ENCODE peak calls at places on chromosomes 3 and 15, in five cellular contexts. V is GM12864, W is tibial nerve, L is kidney epithelial cell, H is body of pancreas. G is an unnamed sample.
A peak's percentile ranks its signal among the peaks of the same experiment; 100 is the strongest.

GRCh38 chr3:152175576-152175883 is 93.2 kb upstream of the MBNL1 start:
- DNase-seq in L (peak; percentile 26), V (no peak), H (no peak), W (no peak), G (peak; percentile 80)

GRCh38 chr3:140537075-140537474 is 140.8 kb upstream of the TRIM42 start:
- DNase-seq in L (no peak), V (no peak), H (no peak), W (no peak), G (no peak)

GRCh38 chr3:123344175-123344908 is 104.5 kb downstream of the ADCY5 start:
- DNase-seq in L (no peak), V (no peak), H (no peak), W (no peak), G (peak; percentile 29)

GRCh38 chr3:187328691-187329090 is 37.2 kb upstream of the MASP1 start:
- DNase-seq in V (no peak), H (no peak), L (no peak), W (no peak), G (no peak)

GRCh38 chr3:82157952-82158351 is 396.5 kb upstream of the GBE1 start:
- DNase-seq in V (no peak), W (no peak), H (no peak), L (peak; percentile 67), G (peak; percentile 77)

GRCh38 chr15:55514414-55514850 is 6.4 kb upstream of the DNAAF4 start:
- DNase-seq in H (no peak), W (no peak), V (no peak), L (no peak), G (no peak)

GRCh38 chr15:69008056-69008455 is 6.4 kb upstream of the NOX5 start:
- DNase-seq in W (no peak), L (no peak), H (no peak), V (no peak), G (no peak)

GRCh38 chr3:117439812-117440211 is 730.2 kb downstream of the TUSC7 start:
- DNase-seq in H (peak; percentile 34), V (no peak), L (no peak), W (peak; percentile 37), G (peak; percentile 64)

GRCh38 chr15:53739187-53739586 is 20.3 kb downstream of the WDR72 start:
- DNase-seq in W (no peak), L (no peak), V (no peak), H (no peak), G (no peak)

GRCh38 chr3:43024183-43024865 is 45.2 kb downstream of the GASK1A start:
- DNase-seq in W (no peak), H (no peak), V (no peak), L (no peak), G (no peak)

GRCh38 chr15:34664418-34664817 is 81.0 kb upstream of the GOLGA8B start:
- DNase-seq in H (no peak), W (no peak), L (no peak), V (no peak), G (no peak)

GRCh38 chr15:57897870-57898269 is 167.6 kb downstream of the ALDH1A2 start:
- DNase-seq in V (no peak), W (no peak), L (no peak), H (no peak), G (no peak)

GRCh38 chr3:184156522-184156955 is 1.4 kb downstream of the DVL3 start:
- DNase-seq in L (no peak), V (no peak), H (peak; percentile 44), W (no peak), G (peak; percentile 79)

GRCh38 chr3:117892991-117893390 is 1141.7 kb downstream of the IGSF11 start:
- DNase-seq in H (no peak), V (no peak), L (no peak), W (no peak), G (no peak)

GRCh38 chr3:82610236-82610635 is 848.8 kb upstream of the GBE1 start:
- DNase-seq in L (no peak), H (no peak), V (no peak), W (no peak), G (peak; percentile 57)

GRCh38 chr15:85625431-85625830 is 169.3 kb downstream of the KLHL25 start:
- DNase-seq in L (no peak), V (no peak), H (no peak), W (no peak), G (no peak)

GRCh38 chr3:124952456-124952855 is 17.9 kb upstream of the MUC13 start:
- DNase-seq in V (no peak), W (no peak), H (no peak), L (no peak), G (no peak)

GRCh38 chr15:48975713-48976419 is 12.1 kb upstream of the SHC4 start:
- DNase-seq in W (peak; percentile 49), V (peak; percentile 25), L (no peak), H (peak; percentile 85), G (peak; percentile 93)

GRCh38 chr3:21645121-21645897 is 105.7 kb downstream of the ZNF385D start:
- DNase-seq in L (no peak), W (no peak), H (peak; percentile 46), V (no peak), G (peak; percentile 69)

GRCh38 chr3:58719684-58720083 is 53.1 kb upstream of the FAM3D start:
- DNase-seq in H (peak; percentile 6), V (no peak), W (no peak), L (no peak), G (no peak)

GRCh38 chr3:32743934-32744333 is 58.9 kb downstream of the CNOT10 start:
- DNase-seq in H (no peak), L (no peak), W (no peak), V (no peak), G (peak; percentile 66)

GRCh38 chr3:53845103-53845880 is 927 bp downstream of the CHDH start:
- DNase-seq in L (no peak), H (peak; percentile 79), W (peak; percentile 34), V (no peak), G (peak; percentile 60)

GRCh38 chr3:53845881-53846133 is 412 bp downstream of the CHDH start:
- DNase-seq in H (no peak), V (no peak), W (no peak), L (no peak), G (no peak)

GRCh38 chr3:53846134-53846850 is at the start of the genes CHDH and IL17RB:
- DNase-seq in H (peak; percentile 92), L (no peak), V (no peak), W (no peak), G (no peak)

GRCh38 chr3:53844262-53845102 is 1.7 kb downstream of the CHDH start:
- DNase-seq in L (no peak), W (no peak), H (peak; percentile 56), V (no peak), G (no peak)

GRCh38 chr3:53846851-53847155 is 435 bp downstream of the IL17RB start:
- DNase-seq in L (no peak), V (no peak), W (no peak), H (no peak), G (no peak)
- H3K4me3 ChIP-seq in L (peak overlapping the region; percentile 52), V (peak overlapping the region; percentile 72), W (peak overlapping the region; percentile 64), H (no peak overlapping the region), G (peak overlapping the region; percentile 53)

GRCh38 chr3:110804856-110805255 is 266.8 kb upstream of the NECTIN3 start:
- DNase-seq in H (no peak), W (no peak), L (no peak), V (no peak), G (no peak)

GRCh38 chr3:110810356-110810755 is 261.3 kb upstream of the NECTIN3 start:
- DNase-seq in H (no peak), L (peak; percentile 37), V (no peak), W (no peak), G (peak; percentile 38)

GRCh38 chr3:110806924-110807323 is 264.7 kb upstream of the NECTIN3 start:
- DNase-seq in V (no peak), L (no peak), W (no peak), H (no peak), G (peak; percentile 67)

GRCh38 chr3:110811050-110811449 is 260.6 kb upstream of the NECTIN3 start:
- DNase-seq in W (no peak), H (no peak), L (peak; percentile 85), V (no peak), G (peak; percentile 37)

DNA sequence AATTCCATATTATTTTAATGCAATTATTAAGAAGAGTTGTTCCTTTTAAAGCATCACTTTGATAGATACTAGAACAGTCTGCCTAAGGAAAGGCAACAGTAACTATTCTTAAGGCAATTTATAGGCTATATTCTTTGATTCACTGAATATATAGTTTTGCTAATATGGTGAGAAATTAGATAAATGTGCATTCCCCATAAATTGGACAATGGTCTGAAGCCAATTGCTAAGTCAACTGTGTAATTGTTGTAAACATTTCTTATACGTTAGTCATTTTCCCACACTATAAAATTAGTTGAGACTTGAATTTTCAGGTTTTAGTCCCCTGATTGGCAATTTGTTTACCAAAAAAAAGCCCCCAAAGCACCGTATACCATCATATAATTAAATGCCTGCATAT is 263.0 kb upstream of the NECTIN3 start:
- DNase-seq in W (no peak), V (no peak), H (no peak), L (no peak), G (no peak)
- TF ChIP-seq CTCF in W (no peak), V (no peak), H (no peak), L (no peak), G (no peak)

DNA sequence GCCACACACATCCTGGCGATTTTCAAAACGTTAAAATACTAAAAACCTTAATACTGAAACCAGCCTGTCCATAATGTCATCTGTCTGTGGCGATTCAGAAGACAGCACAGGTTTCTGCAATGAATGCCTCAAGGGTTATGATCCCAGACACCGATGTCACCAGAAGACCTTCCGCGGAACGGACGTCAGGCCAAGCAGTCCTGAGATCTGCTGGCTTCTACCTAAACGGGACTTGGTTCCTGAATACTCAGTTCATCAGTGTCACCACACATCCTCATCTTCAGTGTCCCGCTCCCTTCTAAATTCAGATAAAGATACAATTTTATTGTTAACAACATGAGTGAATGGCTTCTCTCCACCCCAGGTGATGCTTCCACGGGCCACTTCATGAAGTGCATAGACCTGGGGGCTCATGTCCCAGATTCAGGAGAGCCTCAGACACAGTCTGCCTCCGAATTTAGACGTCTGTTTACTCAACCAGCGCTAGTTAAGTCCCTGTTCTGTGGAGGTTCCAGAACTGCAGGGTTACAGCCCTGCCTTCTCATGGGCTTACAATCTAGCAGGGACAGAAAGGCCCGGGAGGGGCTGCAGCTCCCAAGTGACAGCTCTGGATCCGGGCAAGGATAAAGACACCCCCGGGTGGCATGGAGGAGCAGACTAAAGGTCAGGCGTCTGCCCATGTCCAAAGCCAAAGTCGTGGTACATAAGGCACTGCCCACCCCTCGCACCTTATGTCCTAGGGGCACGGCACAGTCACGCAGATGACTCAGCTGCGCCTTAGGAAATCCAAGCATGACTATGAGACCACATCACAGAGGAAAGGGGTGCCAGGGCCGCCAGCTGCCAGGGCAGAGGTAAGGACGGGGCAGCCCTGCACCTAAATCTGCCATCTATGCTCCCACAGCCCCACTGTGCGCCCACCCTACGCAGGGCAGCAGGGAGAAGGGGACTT is 75.9 kb downstream of the VGLL4 start:
- DNase-seq in H (no peak), W (no peak), L (peak; percentile 74), V (no peak), G (peak; percentile 95)
- H3K4me3 ChIP-seq in H (no peak overlapping the region), W (peak overlapping the region; percentile 43), L (no peak overlapping the region), V (no peak overlapping the region), G (peak overlapping the region; percentile 55)

GRCh38 chr3:172098698-172099494 is 59.5 kb downstream of the FNDC3B start:
- DNase-seq in L (no peak), H (no peak), V (no peak), W (no peak), G (no peak)

GRCh38 chr3:172092658-172093057 is 53.3 kb downstream of the FNDC3B start:
- DNase-seq in H (no peak), W (no peak), V (no peak), L (no peak), G (no peak)

GRCh38 chr3:172096881-172097420 is 57.6 kb downstream of the FNDC3B start:
- DNase-seq in V (no peak), W (no peak), L (no peak), H (peak; percentile 61), G (peak; percentile 56)

GRCh38 chr3:172097585-172097984 is 58.2 kb downstream of the FNDC3B start:
- DNase-seq in V (no peak), W (no peak), H (no peak), L (no peak), G (no peak)

GRCh38 chr3:172094621-172095557 is 55.5 kb downstream of the FNDC3B start:
- DNase-seq in H (no peak), V (peak; percentile 31), L (no peak), W (no peak), G (peak; percentile 50)
- TF ChIP-seq CTCF in H (no peak), V (peak; percentile 22), L (no peak), W (no peak), G (no peak)

G was measured in foreskin fibroblast.